ENCODE peak calls at places on chromosomes 6 and 20, in five cellular contexts. X is IMR-90, W is A549, A is K562, U is GM12878. I is an unnamed sample.

GRCh38 chr6:12993283-12993898 is 276.8 kb downstream of the PHACTR1 start:
- DNase-seq in X (no peak), W (no peak), A (no peak), U (no peak), I (no peak)

GRCh38 chr20:60572991-60573390 is 614.8 kb downstream of the CDH26 start:
- DNase-seq in X (no peak), W (no peak), A (no peak), U (no peak), I (no peak)

GRCh38 chr6:43091020-43091419 is 14.9 kb downstream of the PTK7 start:
- DNase-seq in X (no peak), W (no peak), A (no peak), U (no peak), I (no peak)

GRCh38 chr6:8194499-8194898 is 92.2 kb upstream of the EEF1E1 start:
- DNase-seq in X (no peak), W (no peak), A (no peak), U (no peak), I (no peak)

GRCh38 chr6:108164815-108165706 is 761 bp upstream of the NR2E1 start:
- DNase-seq in X (no peak), W (no peak), A (no peak), U (no peak), I (peak)

GRCh38 chr20:50580016-50580747 is 70.0 kb downstream of the PTPN1 start:
- DNase-seq in X (peak), W (peak), A (peak), U (no peak), I (peak)

GRCh38 chr6:154298297-154298696 is 58.3 kb downstream of the IPCEF1 start:
- DNase-seq in X (peak), W (no peak), A (no peak), U (peak), I (no peak)

GRCh38 chr6:31651602-31652191 is 764 bp downstream of the BAG6 start:
- DNase-seq in X (peak), W (peak), A (no peak), U (no peak), I (peak)

GRCh38 chr6:32882879-32883250 is 28.9 kb downstream of the PSMB9 start:
- DNase-seq in X (peak), W (no peak), A (no peak), U (no peak), I (no peak)

DNA sequence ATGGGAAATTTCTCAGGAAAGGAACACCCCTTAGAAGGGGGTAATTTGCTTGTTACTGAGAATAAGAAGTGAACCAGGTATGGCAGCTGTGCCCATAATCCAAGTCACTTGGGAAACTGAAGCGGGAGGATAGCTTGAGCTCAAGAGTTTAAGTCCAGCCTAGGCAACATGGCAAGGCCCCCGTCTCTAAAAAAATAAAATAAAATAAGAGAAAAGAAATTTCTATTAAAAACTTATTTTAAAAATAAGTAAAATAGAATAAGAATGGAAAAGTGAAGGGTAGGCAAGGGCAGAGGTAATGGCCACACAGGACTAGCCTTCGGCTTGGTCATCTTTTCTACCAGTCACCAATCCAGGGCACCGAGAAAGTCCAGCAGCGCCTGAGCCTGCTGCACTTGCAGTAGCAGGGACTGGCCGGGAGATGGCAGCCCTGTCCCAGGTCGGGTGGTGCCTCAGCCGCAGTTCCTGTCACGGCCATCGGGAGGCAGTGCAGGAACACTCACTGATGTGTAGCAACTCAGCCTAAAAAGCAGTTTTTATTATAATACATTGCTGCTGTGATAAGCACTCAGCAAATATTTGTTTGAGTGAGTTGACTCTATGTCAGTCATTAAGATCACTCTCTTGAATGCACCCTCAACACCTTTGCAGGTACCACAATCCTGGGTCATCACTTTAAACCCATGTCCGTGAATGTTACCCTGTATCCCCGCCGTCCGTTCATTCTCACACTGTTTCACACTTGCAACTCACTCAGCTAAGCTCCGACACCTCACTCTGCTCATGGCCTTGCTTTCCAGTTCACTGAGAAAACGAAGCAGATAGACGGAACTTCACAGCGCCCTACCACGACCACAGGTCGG is 23.2 kb upstream of the GCM1 start:
- DNase-seq in X (peak), W (peak), A (peak), U (peak), I (peak)
- TF ChIP-seq RCOR1 in X (no peak), W (no peak), A (peak), U (no peak), I (no peak)

DNA sequence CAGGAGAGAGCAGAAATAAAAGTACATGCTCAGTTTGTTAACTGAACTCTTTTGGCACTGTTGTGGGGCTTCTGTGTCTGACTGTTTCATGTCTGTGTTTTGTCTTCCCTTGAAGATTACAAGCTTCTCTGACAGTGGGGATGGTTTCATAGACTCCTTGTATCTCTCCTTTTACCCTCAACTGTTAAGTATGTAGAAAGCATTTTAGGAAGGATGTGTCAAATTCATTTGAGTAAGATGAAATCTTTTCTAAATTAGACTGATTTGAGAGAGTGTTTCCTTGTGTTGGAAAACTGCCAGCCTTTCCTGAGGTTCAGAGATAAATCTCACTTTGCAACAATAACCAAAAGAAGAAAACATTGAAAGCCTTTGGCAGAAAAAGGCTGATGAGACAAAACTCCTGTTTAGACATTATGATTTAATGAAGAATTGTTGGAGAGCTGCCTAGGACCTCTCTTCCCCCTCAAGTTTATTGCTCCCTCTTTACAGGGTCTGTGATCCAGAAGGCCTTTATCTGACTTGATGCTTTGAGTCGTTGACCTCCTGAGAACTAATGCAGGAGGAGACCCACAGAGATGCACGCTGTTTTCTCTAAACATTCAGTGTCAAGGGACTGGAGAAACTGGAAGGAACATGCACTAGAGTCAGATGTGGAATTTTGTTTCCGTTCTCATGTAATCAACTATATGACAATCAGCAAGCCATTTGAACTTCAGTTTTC is 68.3 kb downstream of the ANKS1A start:
- DNase-seq in X (no peak), W (no peak), A (no peak), U (no peak), I (peak)
- TF ChIP-seq RCOR1 in X (no peak), W (no peak), A (no peak), U (no peak), I (no peak)

GRCh38 chr6:80425089-80425823 is 318.8 kb downstream of the BCKDHB start:
- DNase-seq in X (peak), W (no peak), A (no peak), U (no peak), I (no peak)
- TF ChIP-seq RCOR1 in X (peak), W (no peak), A (no peak), U (no peak), I (no peak)

DNA sequence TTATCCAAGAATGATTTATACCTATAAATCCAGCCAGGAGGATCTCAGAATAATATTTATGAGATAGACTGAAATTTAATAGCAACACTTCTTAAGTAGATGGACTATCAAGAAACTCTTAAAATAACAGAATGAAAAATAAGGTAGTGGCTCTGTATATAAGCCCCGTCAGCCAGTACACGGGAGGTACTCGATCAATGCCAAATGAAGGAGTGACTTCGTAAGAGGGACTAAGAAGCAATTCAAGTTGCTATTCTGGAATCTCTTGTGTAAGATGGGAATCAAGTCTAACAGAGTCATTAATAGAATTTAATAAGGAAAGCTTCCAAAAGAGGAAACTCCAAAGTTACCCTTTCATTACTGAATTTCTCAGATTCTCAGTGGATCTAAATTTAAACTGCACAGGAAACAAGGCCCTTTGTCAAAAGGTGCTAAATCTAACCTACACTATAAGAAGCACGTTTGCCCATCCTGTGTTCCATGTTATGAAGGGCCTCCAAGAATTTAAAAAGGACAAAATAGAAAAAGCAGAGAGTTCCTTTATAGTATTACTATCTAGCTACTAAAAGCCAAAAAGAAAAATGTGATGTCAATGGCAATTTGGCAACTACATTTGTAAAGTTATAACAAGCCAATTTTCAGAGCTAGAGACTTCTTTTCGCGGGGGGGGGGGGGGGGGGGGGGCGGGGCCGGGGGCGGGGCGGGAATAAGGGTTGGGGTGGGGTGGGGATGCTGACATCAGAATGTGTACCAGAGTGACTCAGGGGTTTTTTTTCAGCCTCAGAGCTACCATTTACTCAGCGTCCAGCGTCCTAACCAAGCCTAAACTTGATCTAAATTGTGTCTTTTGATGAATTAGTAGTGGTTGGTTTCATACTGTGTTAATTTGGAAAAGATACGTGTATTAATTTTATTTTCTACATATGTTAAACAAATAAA is 200.6 kb downstream of the GMPR start:
- DNase-seq in X (peak), W (peak), A (peak), U (peak), I (no peak)
- TF ChIP-seq RCOR1 in X (no peak), W (no peak), A (no peak), U (no peak), I (no peak)

GRCh38 chr6:66788579-66788978 is 1081.6 kb upstream of the EYS start:
- DNase-seq in X (no peak), W (no peak), A (no peak), U (no peak), I (no peak)
- TF ChIP-seq RCOR1 in X (no peak), W (no peak), A (no peak), U (no peak), I (no peak)

DNA sequence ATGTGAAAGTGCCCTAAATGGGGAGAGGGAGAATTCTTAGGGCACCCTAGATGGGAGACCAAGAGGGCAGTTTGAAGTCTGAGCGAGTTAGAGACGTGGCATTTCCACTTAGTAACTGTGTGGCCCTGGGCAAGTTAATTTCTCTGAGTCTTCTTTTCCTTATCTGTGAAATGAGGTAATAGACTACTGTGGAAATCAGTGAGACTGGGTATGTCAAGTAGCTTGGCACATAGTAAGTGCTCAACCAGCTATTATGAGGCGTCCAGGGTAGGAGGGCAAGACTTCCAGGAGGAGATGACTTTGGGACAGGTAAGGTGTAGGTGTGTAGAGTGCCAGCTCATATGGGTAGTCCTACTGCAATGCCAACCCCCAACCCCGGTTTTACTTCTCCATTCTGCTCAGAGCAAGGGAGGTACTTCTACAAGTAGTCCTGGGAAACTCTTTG is 770 bp downstream of the KIF3B start:
- DNase-seq in X (peak), W (no peak), A (no peak), U (peak), I (no peak)
- TF ChIP-seq RCOR1 in X (no peak), W (no peak), A (no peak), U (no peak), I (no peak)

GRCh38 chr20:36726168-36726567 is 19.7 kb downstream of the NDRG3 start:
- DNase-seq in X (peak), W (no peak), A (no peak), U (no peak), I (no peak)

GRCh38 chr20:36732456-36732855 is 13.4 kb downstream of the NDRG3 start:
- DNase-seq in X (no peak), W (no peak), A (no peak), U (no peak), I (no peak)

GRCh38 chr20:36728986-36729385 is 16.9 kb downstream of the NDRG3 start:
- DNase-seq in X (peak), W (peak), A (no peak), U (no peak), I (no peak)
- TF ChIP-seq RCOR1 in X (no peak), W (no peak), A (no peak), U (no peak), I (no peak)